ENCODE peak calls at places on chromosomes 4 and X, in ten cellular contexts. K, X, E, V, R, W, S, I, C and U are unnamed samples.

GRCh38 chr4:38280323-38280706 is 320.1 kb downstream of the PTTG2 start:
- DNase-seq in K (no peak), X (no peak), E (no peak), V (no peak), R (no peak), W (no peak), S (no peak), I (no peak), C (no peak), U (no peak)

GRCh38 chr4:128283071-128283470 is 4.5 kb downstream of the PGRMC2 start:
- DNase-seq in K (no peak), X (no peak), E (no peak), V (no peak), R (no peak), W (no peak), S (no peak), I (no peak), C (no peak), U (no peak)

GRCh38 chr4:10734697-10735096 is 50.1 kb upstream of the CLNK start:
- DNase-seq in K (peak; percentile 22), X (no peak), E (no peak), V (no peak), R (no peak), W (peak; percentile 47), S (no peak), I (no peak), C (no peak), U (no peak)

GRCh38 chr4:3851211-3851610 is 85.0 kb downstream of the ADRA2C start:
- DNase-seq in K (no peak), X (peak; percentile 4), E (no peak), V (peak; percentile 61), R (peak; percentile 84), W (no peak), S (peak; percentile 80), I (no peak), C (no peak), U (no peak)

GRCh38 chr4:152162331-152162697 is 373.6 kb downstream of the FBXW7 start:
- DNase-seq in K (no peak), X (no peak), E (no peak), V (peak; percentile 1), R (no peak), W (no peak), S (no peak), I (no peak), C (no peak), U (no peak)

GRCh38 chr4:81466841-81467671 is 4.7 kb downstream of the RASGEF1B start:
- DNase-seq in K (peak; percentile 53), X (peak; percentile 92), E (peak; percentile 55), V (peak; percentile 45), R (peak; percentile 47), W (peak; percentile 60), S (peak; percentile 56), I (peak; percentile 59), C (peak; percentile 66), U (peak; percentile 63)

GRCh38 chr4:15003441-15003890 is 1.2 kb downstream of the CPEB2 start:
- DNase-seq in K (peak; percentile 70), X (peak; percentile 7), E (peak; percentile 39), V (peak; percentile 26), R (peak; percentile 52), W (no peak), S (no peak), I (no peak), C (no peak), U (no peak)

GRCh38 chr4:25834411-25835107 is 28.2 kb downstream of the SEL1L3 start:
- DNase-seq in K (no peak), X (no peak), E (no peak), V (no peak), R (no peak), W (no peak), S (no peak), I (no peak), C (no peak), U (no peak)

GRCh38 chr4:159498371-159499115 is 395.7 kb downstream of the RAPGEF2 start:
- DNase-seq in K (no peak), X (no peak), E (no peak), V (no peak), R (no peak), W (no peak), S (no peak), I (peak; percentile 43), C (no peak), U (no peak)

GRCh38 chr4:150126880-150127236 is 48.6 kb downstream of the DCLK2 start:
- DNase-seq in K (no peak), X (peak; percentile 85), E (no peak), V (peak; percentile 44), R (no peak), W (no peak), S (peak; percentile 79), I (no peak), C (peak; percentile 76), U (peak; percentile 9)

GRCh38 chr4:140755811-140756291 is 334 bp downstream of the TBC1D9 start:
- DNase-seq in K (no peak), X (no peak), E (no peak), V (peak; percentile 32), R (peak; percentile 48), W (no peak), S (peak; percentile 57), I (peak; percentile 16), C (peak; percentile 59), U (no peak)

GRCh38 chr4:17762705-17763104 is 18.7 kb downstream of the FAM184B start:
- DNase-seq in K (no peak), X (peak; percentile 67), E (no peak), V (peak; percentile 16), R (no peak), W (no peak), S (peak; percentile 23), I (peak; percentile 60), C (peak; percentile 22), U (no peak)

GRCh38 chr4:2174061-2174460 is 67.9 kb downstream of the HAUS3 start:
- DNase-seq in K (no peak), X (no peak), E (no peak), V (no peak), R (no peak), W (no peak), S (no peak), I (no peak), C (no peak), U (no peak)

GRCh38 chr4:74374561-74375327 is 9.8 kb downstream of the EREG start:
- DNase-seq in K (no peak), X (peak; percentile 98), E (no peak), V (peak; percentile 96), R (no peak), W (no peak), S (peak; percentile 97), I (peak; percentile 90), C (peak; percentile 65), U (peak; percentile 72)

GRCh38 chr4:168815373-168816345 is 194.4 kb downstream of the CBR4 start:
- DNase-seq in K (no peak), X (no peak), E (no peak), V (peak; percentile 54), R (no peak), W (no peak), S (peak; percentile 3), I (peak; percentile 59), C (peak; percentile 86), U (no peak)

GRCh38 chr4:139950568-139950967 is 203.4 kb downstream of the MAML3 start:
- DNase-seq in K (no peak), X (no peak), E (peak; percentile 9), V (no peak), R (no peak), W (no peak), S (peak; percentile 38), I (peak; percentile 52), C (peak; percentile 80), U (no peak)

GRCh38 chr4:169567916-169568315 is 44.5 kb downstream of the NEK1 start:
- DNase-seq in K (no peak), X (peak; percentile 48), E (no peak), V (no peak), R (no peak), W (no peak), S (no peak), I (no peak), C (no peak), U (no peak)

GRCh38 chr4:2791518-2792395 is 1.1 kb upstream of the SH3BP2 start:
- DNase-seq in K (no peak), X (no peak), E (no peak), V (no peak), R (no peak), W (no peak), S (no peak), I (no peak), C (no peak), U (no peak)

GRCh38 chr4:122668241-122668640 is 47.4 kb upstream of the IL21 start:
- DNase-seq in K (no peak), X (peak; percentile 63), E (no peak), V (peak; percentile 80), R (no peak), W (no peak), S (peak; percentile 72), I (peak; percentile 28), C (peak; percentile 71), U (no peak)

GRCh38 chrX:43552166-43552565 is 103.9 kb upstream of the MAOA start:
- DNase-seq in K (no peak), X (peak; percentile 84), E (no peak), V (no peak), R (no peak), W (no peak), S (no peak), I (peak; percentile 95), C (no peak), U (no peak)

GRCh38 chrX:151870603-151871002 is 42.1 kb upstream of the MAGEA4 start:
- DNase-seq in K (no peak), X (peak; percentile 79), E (no peak), V (peak; percentile 69), R (no peak), W (no peak), S (peak; percentile 86), I (peak; percentile 32), C (peak; percentile 84), U (peak; percentile 67)

GRCh38 chrX:111168314-111168713 is 72.3 kb downstream of the PAK3 start:
- DNase-seq in K (no peak), X (peak; percentile 20), E (no peak), V (no peak), R (peak; percentile 29), W (peak; percentile 12), S (peak; percentile 0), I (peak; percentile 17), C (no peak), U (no peak)

GRCh38 chr4:146915132-146915531 is 30.5 kb downstream of the TTC29 start:
- DNase-seq in K (no peak), X (no peak), E (no peak), V (no peak), R (no peak), W (no peak), S (no peak), I (no peak), C (no peak), U (no peak)

GRCh38 chr4:6532102-6532501 is 42.9 kb upstream of the MAN2B2 start:
- DNase-seq in K (no peak), X (no peak), E (no peak), V (no peak), R (no peak), W (no peak), S (no peak), I (no peak), C (no peak), U (no peak)

GRCh38 chr4:3770323-3771166 is 4.4 kb downstream of the ADRA2C start:
- DNase-seq in K (no peak), X (no peak), E (no peak), V (no peak), R (no peak), W (no peak), S (no peak), I (no peak), C (no peak), U (no peak)

GRCh38 chr4:73864365-73864764 is 4.8 kb upstream of the CXCL1 start:
- DNase-seq in K (no peak), X (peak; percentile 59), E (no peak), V (no peak), R (peak; percentile 55), W (peak; percentile 37), S (no peak), I (peak; percentile 65), C (peak; percentile 19), U (no peak)